ENCODE peak calls at places on chromosome 4, in five cellular contexts. H is AML-193, P is choroid plexus epithelial cell, X is T-helper 2 cell, S is LoVo. Y is an unnamed sample.
A peak's percentile ranks its signal among the peaks of the same experiment; 100 is the strongest.

GRCh38 chr4:123298798-123299197 is 97.8 kb upstream of the SPRY1 start:
- DNase-seq in X (no peak), S (no peak), H (no peak), P (peak; percentile 28), Y (no peak)

GRCh38 chr4:113471141-113471860 is 290.2 kb downstream of the CAMK2D start:
- DNase-seq in P (no peak), S (no peak), X (no peak), H (no peak), Y (no peak)

GRCh38 chr4:31295081-31295480 is 574.9 kb downstream of the PCDH7 start:
- DNase-seq in X (no peak), H (no peak), P (no peak), S (no peak), Y (no peak)

GRCh38 chr4:17811078-17811603 is 362 bp downstream of the NCAPG start:
- DNase-seq in S (no peak), H (no peak), P (no peak), X (no peak), Y (no peak)

GRCh38 chr4:13678186-13678924 is 50.8 kb upstream of the BOD1L1 start:
- DNase-seq in H (no peak), X (no peak), P (peak; percentile 19), S (no peak), Y (no peak)

GRCh38 chr4:84878541-84878940 is 87.9 kb downstream of the WDFY3 start:
- DNase-seq in H (no peak), X (no peak), S (no peak), P (peak; percentile 61), Y (no peak)

GRCh38 chr4:102663073-102663472 is 97.7 kb downstream of the MANBA start:
- DNase-seq in X (no peak), H (peak; percentile 16), P (peak; percentile 73), S (no peak), Y (no peak)

GRCh38 chr4:16026155-16026761 is 57.6 kb downstream of the PROM1 start:
- DNase-seq in H (peak; percentile 48), P (peak; percentile 82), S (peak; percentile 65), X (no peak), Y (peak; percentile 42)

GRCh38 chr4:156576946-156577345 is 394.7 kb downstream of the PDGFC start:
- DNase-seq in P (no peak), H (no peak), S (no peak), X (no peak), Y (no peak)

GRCh38 chr4:5770051-5770450 is 59.0 kb downstream of the EVC start:
- DNase-seq in H (no peak), S (no peak), X (no peak), P (no peak), Y (no peak)

GRCh38 chr4:92969650-92970370 is 666.0 kb downstream of the GRID2 start:
- DNase-seq in S (peak; percentile 57), X (no peak), H (no peak), P (peak; percentile 96), Y (no peak)

GRCh38 chr4:127113852-127114362 is 518.9 kb upstream of the INTU start:
- DNase-seq in H (no peak), S (no peak), P (no peak), X (no peak), Y (no peak)

GRCh38 chr4:113675731-113676707 is 85.5 kb downstream of the CAMK2D start:
- DNase-seq in H (no peak), S (no peak), X (no peak), P (peak; percentile 72), Y (no peak)

GRCh38 chr4:123867910-123868587 is 471.5 kb downstream of the SPRY1 start:
- DNase-seq in X (no peak), H (no peak), S (no peak), P (no peak), Y (no peak)

GRCh38 chr4:13542577-13543042 is 1.7 kb downstream of the NKX3-2 start:
- DNase-seq in X (no peak), H (no peak), P (no peak), S (no peak), Y (no peak)

GRCh38 chr4:38223801-38224236 is 263.6 kb downstream of the PTTG2 start:
- DNase-seq in H (no peak), P (no peak), S (no peak), X (no peak), Y (peak; percentile 46)

GRCh38 chr4:140255919-140256318 is 101.9 kb upstream of the MAML3 start:
- DNase-seq in S (no peak), X (no peak), P (no peak), H (no peak), Y (no peak)

GRCh38 chr4:73731968-73732610 is 8.3 kb upstream of the CXCL8 start:
- DNase-seq in P (peak; percentile 40), S (no peak), X (no peak), H (peak; percentile 97), Y (no peak)

GRCh38 chr4:163331629-163332360 is 601 bp downstream of the NPY1R start:
- DNase-seq in X (no peak), H (no peak), P (peak; percentile 38), S (no peak), Y (no peak)

GRCh38 chr4:165986956-165987698 is 114.1 kb downstream of the TLL1 start:
- DNase-seq in S (no peak), X (no peak), P (no peak), H (no peak), Y (no peak)

GRCh38 chr4:139844459-139845036 is 178.9 kb downstream of the MGST2 start:
- DNase-seq in S (no peak), X (no peak), H (no peak), P (no peak), Y (no peak)

GRCh38 chr4:78962597-78963115 is 23.4 kb upstream of the PAQR3 start:
- DNase-seq in H (no peak), X (no peak), S (no peak), P (peak; percentile 75), Y (no peak)

GRCh38 chr4:176268963-176269362 is at the start of gene ASB5:
- DNase-seq in X (no peak), P (no peak), S (no peak), H (no peak), Y (no peak)

GRCh38 chr4:113397114-113397701 is 347.8 kb downstream of the ANK2 start:
- DNase-seq in S (no peak), H (no peak), X (no peak), P (peak; percentile 72), Y (no peak)

GRCh38 chr4:123304151-123305021 is 92.2 kb upstream of the SPRY1 start:
- DNase-seq in S (no peak), P (peak; percentile 22), H (no peak), X (no peak), Y (peak; percentile 25)

GRCh38 chr4:76694056-76694455 is 203.9 kb downstream of the SOWAHB start:
- DNase-seq in X (no peak), S (no peak), P (no peak), H (no peak), Y (no peak)

GRCh38 chr4:20788266-20788665 is 88.0 kb downstream of the PACRGL start:
- DNase-seq in X (no peak), P (no peak), S (no peak), H (no peak), Y (no peak)

GRCh38 chr4:156933633-156934258 is 37.9 kb downstream of the PDGFC start:
- DNase-seq in S (no peak), P (peak; percentile 70), X (no peak), H (no peak), Y (no peak)

GRCh38 chr4:7392438-7393374 is 42.0 kb downstream of the PSAPL1 start:
- DNase-seq in H (no peak), P (peak; percentile 49), S (no peak), X (no peak), Y (no peak)

GRCh38 chr4:38173935-38174334 is 213.7 kb downstream of the PTTG2 start:
- DNase-seq in P (no peak), S (peak; percentile 36), H (no peak), X (no peak), Y (no peak)

GRCh38 chr4:147799986-147800555 is 68.2 kb downstream of the ARHGAP10 start:
- DNase-seq in S (no peak), H (peak; percentile 80), X (no peak), P (peak; percentile 62), Y (no peak)

GRCh38 chr4:113080050-113080449 is 30.6 kb downstream of the ANK2 start:
- DNase-seq in P (peak; percentile 2), H (no peak), X (no peak), S (no peak), Y (peak; percentile 2)

GRCh38 chr4:18034099-18034498 is 12.5 kb upstream of the LCORL start:
- DNase-seq in X (no peak), P (no peak), H (no peak), S (no peak), Y (no peak)

GRCh38 chr4:185709802-185710486 is 102.0 kb downstream of the SORBS2 start:
- DNase-seq in P (peak; percentile 78), H (no peak), S (no peak), X (no peak), Y (no peak)